ENCODE peak calls at places on chromosome 22, in ten cellular contexts. S, O, P, F, K, A, Y, E, N and D are unnamed samples.

GRCh38 chr22:44925465-44926123 is 84.2 kb downstream of the PHF21B start:
- DNase-seq in S (no peak), O (no peak), P (peak), F (no peak), K (no peak), A (no peak), Y (no peak), E (no peak), N (no peak), D (no peak)

GRCh38 chr22:45731041-45731797 is 59.6 kb downstream of the ATXN10 start:
- DNase-seq in S (no peak), O (no peak), P (no peak), F (no peak), K (no peak), A (no peak), Y (peak), E (no peak), N (no peak), D (no peak)

GRCh38 chr22:37824674-37825641 is 1.8 kb downstream of the GALR3 start:
- DNase-seq in S (no peak), O (no peak), P (no peak), F (no peak), K (no peak), A (no peak), Y (no peak), E (no peak), N (no peak), D (no peak)

GRCh38 chr22:46967445-46968358 is 205.3 kb downstream of the TBC1D22A start:
- DNase-seq in S (no peak), O (no peak), P (no peak), F (no peak), K (no peak), A (no peak), Y (peak), E (no peak), N (no peak), D (no peak)

GRCh38 chr22:45977003-45977395 is at the start of gene WNT7B:
- DNase-seq in S (no peak), O (no peak), P (peak), F (peak), K (no peak), A (peak), Y (no peak), E (no peak), N (no peak), D (no peak)

GRCh38 chr22:24950272-24950902 is 2.1 kb upstream of the KIAA1671 start:
- DNase-seq in S (no peak), O (no peak), P (no peak), F (peak), K (no peak), A (no peak), Y (peak), E (no peak), N (no peak), D (peak)

GRCh38 chr22:23553922-23554870 is 25.9 kb downstream of the IGLL1 start:
- DNase-seq in S (peak), O (no peak), P (peak), F (no peak), K (no peak), A (no peak), Y (no peak), E (no peak), N (no peak), D (no peak)

GRCh38 chr22:25987948-25988347 is 181.3 kb upstream of the SEZ6L start:
- DNase-seq in S (no peak), O (peak), P (no peak), F (peak), K (no peak), A (no peak), Y (no peak), E (no peak), N (no peak), D (no peak)

GRCh38 chr22:31160328-31160978 is 471 bp downstream of the RNF185 start:
- DNase-seq in S (peak), O (peak), P (no peak), F (no peak), K (no peak), A (no peak), Y (no peak), E (no peak), N (no peak), D (no peak)

GRCh38 chr22:40058265-40058664 is 63.5 kb downstream of the FAM83F start:
- DNase-seq in S (no peak), O (peak), P (no peak), F (no peak), K (no peak), A (no peak), Y (no peak), E (peak), N (no peak), D (no peak)

GRCh38 chr22:32600184-32600583 is 125.6 kb downstream of the FBXO7 start:
- DNase-seq in S (no peak), O (no peak), P (no peak), F (no peak), K (no peak), A (no peak), Y (no peak), E (no peak), N (no peak), D (no peak)

GRCh38 chr22:46102752-46103151 is 47.6 kb upstream of the PPARA start:
- DNase-seq in S (peak), O (no peak), P (no peak), F (peak), K (no peak), A (peak), Y (no peak), E (no peak), N (no peak), D (no peak)

GRCh38 chr22:23119492-23120414 is 22.0 kb downstream of the RSPH14 start:
- DNase-seq in S (no peak), O (no peak), P (no peak), F (no peak), K (no peak), A (no peak), Y (no peak), E (no peak), N (no peak), D (no peak)

GRCh38 chr22:22203048-22203971 is 41.3 kb upstream of the VPREB1 start:
- DNase-seq in S (no peak), O (no peak), P (no peak), F (no peak), K (no peak), A (no peak), Y (no peak), E (no peak), N (no peak), D (no peak)

GRCh38 chr22:28582806-28583205 is 96.8 kb downstream of the TTC28 start:
- DNase-seq in S (peak), O (no peak), P (no peak), F (no peak), K (no peak), A (no peak), Y (no peak), E (no peak), N (no peak), D (no peak)

GRCh38 chr22:24049211-24049610 is 38.1 kb downstream of the CABIN1 start:
- DNase-seq in S (no peak), O (no peak), P (no peak), F (no peak), K (no peak), A (no peak), Y (no peak), E (no peak), N (no peak), D (no peak)

GRCh38 chr22:46561435-46561905 is 24.1 kb upstream of the CELSR1 start:
- DNase-seq in S (peak), O (no peak), P (no peak), F (peak), K (no peak), A (no peak), Y (peak), E (no peak), N (no peak), D (peak)

GRCh38 chr22:37403267-37403960 is 23.9 kb downstream of the ELFN2 start:
- DNase-seq in S (peak), O (no peak), P (no peak), F (no peak), K (no peak), A (no peak), Y (no peak), E (no peak), N (no peak), D (no peak)

GRCh38 chr22:45308624-45309421 is 911 bp upstream of the FAM118A start:
- DNase-seq in S (no peak), O (no peak), P (no peak), F (no peak), K (no peak), A (peak), Y (no peak), E (no peak), N (no peak), D (no peak)

GRCh38 chr22:26952654-26953379 is 295.4 kb downstream of the MIAT start:
- DNase-seq in S (peak), O (no peak), P (no peak), F (peak), K (no peak), A (no peak), Y (no peak), E (no peak), N (no peak), D (no peak)

GRCh38 chr22:48885271-48885918 is 942.3 kb downstream of the BRD1 start:
- DNase-seq in S (no peak), O (no peak), P (peak), F (no peak), K (no peak), A (no peak), Y (no peak), E (no peak), N (no peak), D (no peak)

GRCh38 chr22:24429411-24430365 is 2.3 kb downstream of the ADORA2A start:
- DNase-seq in S (peak), O (no peak), P (peak), F (peak), K (no peak), A (no peak), Y (no peak), E (peak), N (no peak), D (no peak)

GRCh38 chr22:23503142-23503541 is 76.9 kb downstream of the IGLL1 start:
- DNase-seq in S (no peak), O (no peak), P (peak), F (no peak), K (no peak), A (no peak), Y (no peak), E (no peak), N (no peak), D (no peak)

GRCh38 chr22:46173152-46173551 is 22.8 kb downstream of the PPARA start:
- DNase-seq in S (no peak), O (no peak), P (no peak), F (no peak), K (no peak), A (no peak), Y (no peak), E (no peak), N (no peak), D (no peak)

GRCh38 chr22:36363378-36363931 is 24.3 kb downstream of the MYH9 start:
- DNase-seq in S (peak), O (no peak), P (no peak), F (no peak), K (no peak), A (no peak), Y (no peak), E (no peak), N (no peak), D (peak)

GRCh38 chr22:32949719-32950118 is 108.5 kb downstream of the SYN3 start:
- DNase-seq in S (no peak), O (no peak), P (no peak), F (no peak), K (no peak), A (no peak), Y (no peak), E (no peak), N (no peak), D (peak)